ENCODE peak calls at places on chromosomes 6 and 20, in eight cellular contexts. U, Q, P, D, X, I, E and V are unnamed samples.

GRCh38 chr6:121951918-121952379 is 447.5 kb upstream of the HSF2 start:
- DNase-seq in U (no peak), Q (no peak), P (no peak), D (no peak), X (no peak), I (no peak), E (no peak), V (peak)

GRCh38 chr20:1815502-1816085 is 79.6 kb upstream of the SIRPA start:
- DNase-seq in U (no peak), Q (peak), P (no peak), D (no peak), X (no peak), I (no peak), E (no peak), V (no peak)

GRCh38 chr6:131574133-131574532 is 1.1 kb downstream of the ARG1 start:
- DNase-seq in U (no peak), Q (no peak), P (no peak), D (no peak), X (no peak), I (no peak), E (no peak), V (no peak)

GRCh38 chr20:60535211-60535610 is 577.0 kb downstream of the CDH26 start:
- DNase-seq in U (no peak), Q (no peak), P (no peak), D (no peak), X (no peak), I (no peak), E (no peak), V (no peak)

GRCh38 chr6:137677714-137678113 is 183.5 kb upstream of the OLIG3 start:
- DNase-seq in U (no peak), Q (no peak), P (no peak), D (no peak), X (no peak), I (peak), E (no peak), V (no peak)

GRCh38 chr6:11277275-11278206 is 45.1 kb upstream of the NEDD9 start:
- DNase-seq in U (no peak), Q (no peak), P (no peak), D (no peak), X (peak), I (no peak), E (no peak), V (peak)

GRCh38 chr6:114747995-114748625 is 405.3 kb upstream of the HS3ST5 start:
- DNase-seq in U (peak), Q (no peak), P (peak), D (peak), X (peak), I (peak), E (no peak), V (peak)

GRCh38 chr6:116136933-116137340 is 11.0 kb upstream of the COL10A1 start:
- DNase-seq in U (no peak), Q (no peak), P (no peak), D (no peak), X (no peak), I (no peak), E (no peak), V (peak)

GRCh38 chr6:16743661-16744210 is 17.5 kb downstream of the ATXN1 start:
- DNase-seq in U (no peak), Q (no peak), P (no peak), D (no peak), X (no peak), I (no peak), E (no peak), V (no peak)

GRCh38 chr6:152267967-152268845 is 369.0 kb downstream of the SYNE1 start:
- DNase-seq in U (peak), Q (no peak), P (no peak), D (no peak), X (peak), I (no peak), E (no peak), V (no peak)

GRCh38 chr20:17571153-17571527 is 1.3 kb downstream of the DSTN start:
- DNase-seq in U (no peak), Q (no peak), P (no peak), D (no peak), X (peak), I (no peak), E (no peak), V (no peak)

GRCh38 chr6:34484899-34485298 is 19.0 kb downstream of the PACSIN1 start:
- DNase-seq in U (no peak), Q (no peak), P (no peak), D (peak), X (peak), I (peak), E (peak), V (no peak)

GRCh38 chr6:45377041-45377554 is 636 bp downstream of the SUPT3H start:
- DNase-seq in U (no peak), Q (no peak), P (peak), D (no peak), X (peak), I (no peak), E (no peak), V (peak)

GRCh38 chr6:27650620-27651370 is 177.9 kb upstream of the ZNF184 start:
- DNase-seq in U (peak), Q (no peak), P (no peak), D (no peak), X (peak), I (peak), E (no peak), V (peak)

GRCh38 chr6:125019873-125020272 is 57.6 kb downstream of the RNF217 start:
- DNase-seq in U (no peak), Q (no peak), P (no peak), D (no peak), X (no peak), I (no peak), E (no peak), V (no peak)

GRCh38 chr6:40936810-40937209 is 102.2 kb downstream of the UNC5CL start:
- DNase-seq in U (no peak), Q (no peak), P (no peak), D (no peak), X (peak), I (no peak), E (no peak), V (peak)

GRCh38 chr6:88013015-88013414 is 34.6 kb upstream of the SPACA1 start:
- DNase-seq in U (no peak), Q (no peak), P (no peak), D (no peak), X (no peak), I (no peak), E (no peak), V (no peak)

GRCh38 chr6:71889366-71889765 is 3.0 kb downstream of the RIMS1 start:
- DNase-seq in U (no peak), Q (no peak), P (no peak), D (no peak), X (no peak), I (no peak), E (no peak), V (no peak)

GRCh38 chr6:158706369-158706982 is 56.6 kb downstream of the SYTL3 start:
- DNase-seq in U (peak), Q (peak), P (peak), D (no peak), X (peak), I (no peak), E (no peak), V (peak)

GRCh38 chr20:2156224-2156623 is 54.6 kb downstream of the STK35 start:
- DNase-seq in U (no peak), Q (no peak), P (no peak), D (no peak), X (no peak), I (no peak), E (no peak), V (no peak)

GRCh38 chr20:8764289-8764962 is 304.5 kb upstream of the PLCB4 start:
- DNase-seq in U (no peak), Q (peak), P (no peak), D (no peak), X (no peak), I (no peak), E (no peak), V (peak)

GRCh38 chr6:106882601-106883518 is 91.7 kb downstream of the CD24 start:
- DNase-seq in U (no peak), Q (peak), P (no peak), D (no peak), X (peak), I (peak), E (no peak), V (no peak)

GRCh38 chr6:79468116-79468515 is 69.1 kb downstream of the LCA5 start:
- DNase-seq in U (no peak), Q (no peak), P (no peak), D (no peak), X (peak), I (no peak), E (no peak), V (no peak)

GRCh38 chr20:63052571-63053429 is 46.0 kb upstream of the BHLHE23 start:
- DNase-seq in U (no peak), Q (no peak), P (peak), D (peak), X (no peak), I (no peak), E (no peak), V (no peak)

GRCh38 chr6:69185276-69185675 is 550.2 kb downstream of the ADGRB3 start:
- DNase-seq in U (no peak), Q (no peak), P (no peak), D (no peak), X (no peak), I (no peak), E (no peak), V (no peak)